ENCODE peak calls at places on chromosomes 16 and 17, in four cellular contexts. G is HepG2, K is K562, C is HCT116. M is an unnamed sample.

GRCh38 chr17:14207791-14208190 is 28.9 kb downstream of the CDRT15 start:
- DNase-seq in G (no peak), K (no peak), C (no peak), M (no peak)

GRCh38 chr16:14309001-14309886 is 238.1 kb downstream of the MRTFB start:
- DNase-seq in G (no peak), K (no peak), C (no peak), M (no peak)

GRCh38 chr17:40427002-40427491 is 9.4 kb upstream of the TOP2A start:
- DNase-seq in G (no peak), K (no peak), C (no peak), M (no peak)

GRCh38 chr17:60390881-60391418 is 983 bp downstream of the USP32 start:
- DNase-seq in G (peak), K (peak), C (no peak), M (no peak)

GRCh38 chr16:22321340-22322001 is 24.3 kb downstream of the POLR3E start:
- DNase-seq in G (peak), K (peak), C (peak), M (no peak)

GRCh38 chr17:30413109-30413508 is 34.4 kb downstream of the CPD start:
- DNase-seq in G (no peak), K (no peak), C (no peak), M (no peak)

GRCh38 chr17:9002610-9003354 is 18.5 kb upstream of the NTN1 start:
- DNase-seq in G (no peak), K (no peak), C (no peak), M (no peak)

GRCh38 chr17:82754297-82755208 is 2.7 kb downstream of the TBCD start:
- DNase-seq in G (no peak), K (peak), C (peak), M (no peak)

GRCh38 chr17:9419932-9420453 is 155.6 kb downstream of the STX8 start:
- DNase-seq in G (no peak), K (no peak), C (no peak), M (no peak)

GRCh38 chr17:36117505-36118382 is 14.1 kb downstream of the CCL4 start:
- DNase-seq in G (no peak), K (no peak), C (no peak), M (no peak)

GRCh38 chr16:88062341-88062861 is 111.2 kb downstream of the BANP start:
- DNase-seq in G (no peak), K (no peak), C (no peak), M (no peak)

GRCh38 chr16:72219282-72219681 is 47.3 kb upstream of the PMFBP1 start:
- DNase-seq in G (no peak), K (no peak), C (no peak), M (no peak)

GRCh38 chr16:15639061-15639568 is 3.8 kb downstream of the MARF1 start:
- DNase-seq in G (no peak), K (no peak), C (no peak), M (no peak)

GRCh38 chr16:87041732-87042131 is 275.5 kb downstream of the C16orf95 start:
- DNase-seq in G (no peak), K (no peak), C (no peak), M (no peak)

GRCh38 chr16:74748042-74748709 is 26.4 kb downstream of the FA2H start:
- DNase-seq in G (no peak), K (no peak), C (no peak), M (no peak)

GRCh38 chr17:12318614-12319266 is 298.1 kb downstream of the MAP2K4 start:
- DNase-seq in G (no peak), K (no peak), C (no peak), M (no peak)

GRCh38 chr17:27422601-27423000 is 33.6 kb upstream of the KSR1 start:
- DNase-seq in G (no peak), K (no peak), C (no peak), M (no peak)

GRCh38 chr16:29710227-29711219 is 31.5 kb downstream of the QPRT start:
- DNase-seq in G (peak), K (peak), C (peak), M (peak)

GRCh38 chr17:20098314-20098713 is 89.2 kb downstream of the SPECC1 start:
- DNase-seq in G (no peak), K (no peak), C (no peak), M (no peak)

GRCh38 chr16:11198817-11199216 is 57.2 kb downstream of the SOCS1 start:
- DNase-seq in G (no peak), K (peak), C (peak), M (no peak)

GRCh38 chr16:29992371-29992967 is 2.9 kb downstream of the HIRIP3 start:
- DNase-seq in G (no peak), K (peak), C (no peak), M (no peak)

GRCh38 chr16:72992142-72992601 is 55.8 kb downstream of the ZFHX3 start:
- DNase-seq in G (no peak), K (no peak), C (no peak), M (no peak)

DNA sequence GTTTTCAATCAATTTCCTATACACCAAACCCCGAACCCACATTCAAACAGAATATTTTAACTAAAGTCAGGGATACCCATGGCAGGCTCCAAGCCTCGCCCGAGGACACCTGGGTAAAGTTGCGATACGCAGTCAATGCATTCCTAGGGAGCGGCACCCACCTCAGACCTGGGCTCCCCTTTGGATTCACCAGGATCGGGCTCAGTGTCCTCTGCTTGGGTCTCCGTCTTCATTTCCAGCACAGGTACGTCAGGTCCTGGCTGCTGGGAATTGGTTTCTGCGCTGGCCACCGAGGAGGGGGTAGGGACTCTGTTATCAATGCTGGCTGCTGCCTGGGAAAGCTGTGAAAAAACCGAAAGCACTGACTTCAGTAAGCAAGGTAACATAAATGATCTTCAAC is 51.7 kb upstream of the TRAP1 start:
- DNase-seq in G (no peak), K (no peak), C (no peak), M (no peak)
- TF ChIP-seq TCF7L2 in G (no peak), K (no peak), C (no peak), M (no peak)

GRCh38 chr16:12449795-12450194 is 353.9 kb downstream of the CPPED1 start:
- DNase-seq in G (no peak), K (no peak), C (no peak), M (no peak)
- TF ChIP-seq SIN3A in G (no peak), K (no peak), C (no peak), M (no peak)

GRCh38 chr17:2090804-2091534 is 36.1 kb downstream of the HIC1 start:
- DNase-seq in G (no peak), K (no peak), C (no peak), M (no peak)

GRCh38 chr17:2092253-2092652 is 37.4 kb downstream of the HIC1 start:
- DNase-seq in G (no peak), K (no peak), C (no peak), M (no peak)

GRCh38 chr17:2093349-2093748 is 38.4 kb downstream of the HIC1 start:
- DNase-seq in G (no peak), K (no peak), C (no peak), M (no peak)

GRCh38 chr17:2095536-2095910 is 40.6 kb downstream of the HIC1 start:
- DNase-seq in G (no peak), K (no peak), C (no peak), M (no peak)

GRCh38 chr17:2094891-2095535 is 40.1 kb downstream of the HIC1 start:
- DNase-seq in G (peak), K (no peak), C (no peak), M (no peak)
- TF ChIP-seq TCF7L2 in G (no peak), K (no peak), C (no peak), M (no peak)

DNA sequence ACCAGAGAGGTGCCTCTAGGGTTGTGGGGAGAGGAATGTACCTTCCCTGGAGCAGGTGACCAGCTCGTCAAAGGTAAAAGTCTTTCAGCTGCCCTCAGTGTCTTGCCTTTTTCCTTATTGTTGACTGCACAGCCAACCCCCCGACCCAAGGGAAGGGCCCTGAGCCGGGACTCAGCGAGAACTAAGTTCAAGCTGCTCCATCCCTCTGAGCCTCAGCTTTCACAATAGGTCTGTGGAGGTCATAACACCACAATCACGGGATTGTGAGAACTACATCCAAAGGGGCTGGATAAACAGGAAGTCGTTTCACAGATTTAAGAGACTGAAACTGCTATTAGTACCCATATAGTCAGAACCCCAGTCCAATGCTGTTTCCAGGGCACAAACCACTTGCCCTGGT is 2.6 kb upstream of the KRT36 start:
- DNase-seq in G (no peak), K (no peak), C (no peak), M (no peak)
- TF ChIP-seq SIN3A in G (no peak), K (no peak), C (no peak), M (no peak)

DNA sequence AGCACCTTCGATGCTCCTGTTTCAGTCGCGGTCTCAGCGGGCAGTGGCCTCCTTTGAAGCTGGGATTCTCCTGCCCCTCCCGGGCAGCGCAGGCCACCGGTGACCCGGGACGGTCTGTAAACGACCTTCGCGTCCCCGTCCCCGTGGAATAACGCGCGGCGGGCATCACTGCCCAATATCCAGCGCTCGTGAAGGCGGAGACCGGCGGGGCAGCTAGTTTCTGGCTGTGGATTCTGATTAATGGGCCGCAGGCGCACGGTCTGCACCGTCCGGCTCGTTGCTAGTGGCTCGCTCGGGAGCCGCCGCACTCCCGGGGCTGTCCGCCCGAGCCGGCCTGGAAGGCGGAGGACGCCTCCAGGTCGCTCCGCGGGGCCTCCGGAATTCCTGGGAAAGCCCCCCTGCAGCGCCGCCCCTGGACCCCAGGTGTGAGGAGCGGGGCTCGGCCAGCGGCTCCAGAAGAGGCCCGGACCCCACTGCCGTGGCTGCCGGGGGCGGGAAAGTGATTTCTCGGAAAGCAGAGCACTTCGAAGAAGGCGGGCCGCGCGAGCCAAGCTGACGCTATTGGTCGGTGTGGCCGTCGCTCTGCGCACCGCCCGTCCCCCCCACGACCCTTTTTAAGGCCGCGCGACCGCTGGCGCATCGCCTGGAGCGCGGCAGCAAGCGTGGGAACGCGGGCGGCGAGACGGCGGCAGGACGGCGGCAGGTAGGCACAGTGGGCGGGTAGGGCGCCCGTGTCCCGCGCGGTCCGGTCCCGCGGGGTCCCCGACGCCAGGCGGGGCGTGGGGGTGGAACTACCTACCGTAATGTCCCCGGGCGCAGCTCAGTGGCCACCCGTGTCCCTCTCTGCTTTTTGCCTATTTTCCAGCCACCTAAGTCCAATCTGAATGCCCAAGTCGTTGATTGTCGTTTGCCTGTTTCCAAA is at the start of gene IRF8:
- DNase-seq in G (no peak), K (no peak), C (no peak), M (no peak)
- TF ChIP-seq TCF7L2 in G (no peak), K (no peak), C (no peak), M (no peak)

GRCh38 chr16:281660-282249 is 1.2 kb upstream of the PDIA2 start:
- DNase-seq in G (no peak), K (no peak), C (no peak), M (no peak)
- TF ChIP-seq SIN3A in G (no peak), K (no peak), C (no peak), M (no peak)

GRCh38 chr17:67520282-67520906 is 143.3 kb downstream of the PITPNC1 start:
- DNase-seq in G (no peak), K (no peak), C (no peak), M (no peak)
- TF ChIP-seq TCF7L2 in G (no peak), K (no peak), C (no peak), M (no peak)

GRCh38 chr17:80894726-80895125 is 96.9 kb upstream of the CHMP6 start:
- DNase-seq in G (no peak), K (no peak), C (no peak), M (no peak)

GRCh38 chr17:80892019-80892855 is 99.4 kb upstream of the CHMP6 start:
- DNase-seq in G (no peak), K (peak), C (peak), M (peak)

GRCh38 chr17:80893604-80894438 is 97.8 kb upstream of the CHMP6 start:
- DNase-seq in G (no peak), K (no peak), C (no peak), M (no peak)

GRCh38 chr17:80894439-80894721 is 97.3 kb upstream of the CHMP6 start:
- DNase-seq in G (no peak), K (no peak), C (no peak), M (no peak)

DNA sequence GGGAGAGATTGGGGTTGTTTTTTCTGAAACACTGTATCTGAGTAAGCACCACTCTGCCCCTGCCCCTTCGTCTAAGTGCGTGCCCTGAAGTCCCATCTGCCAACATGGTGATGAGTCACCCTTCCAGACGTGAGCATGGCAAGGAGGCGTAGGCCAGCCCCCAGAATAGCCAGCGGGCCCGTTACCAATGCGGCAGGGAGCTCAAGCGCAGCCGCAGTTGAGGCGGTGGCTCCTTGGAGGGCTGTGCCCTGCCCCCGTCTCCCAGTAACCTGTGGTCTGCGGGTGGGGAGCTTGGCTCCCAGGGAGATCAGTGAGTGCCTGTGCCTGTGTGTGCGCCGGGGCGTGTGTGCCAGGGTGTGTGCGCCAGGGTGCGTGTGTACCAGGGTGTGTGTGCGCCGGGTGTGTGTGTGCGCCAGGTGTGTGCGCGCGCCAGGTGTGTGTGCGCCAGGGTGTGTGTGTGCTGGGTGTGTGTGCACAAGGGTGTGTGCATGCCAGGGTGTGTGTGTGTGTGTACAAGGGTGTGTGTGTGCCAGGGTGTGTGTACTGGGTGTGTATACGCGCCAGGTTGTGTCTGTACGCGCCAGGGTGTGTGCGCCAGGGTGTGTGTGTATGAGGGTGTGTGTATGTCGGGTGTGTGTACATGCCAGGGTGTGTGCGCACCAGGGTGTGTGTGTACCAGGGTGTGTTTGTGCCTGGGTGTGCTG is 98.6 kb upstream of the CHMP6 start:
- DNase-seq in G (no peak), K (no peak), C (peak), M (no peak)
- TF ChIP-seq SIN3A in G (no peak), K (no peak), C (no peak), M (no peak)

GRCh38 chr17:68731465-68731864 is 130.3 kb upstream of the FAM20A start:
- DNase-seq in G (no peak), K (no peak), C (no peak), M (no peak)

GRCh38 chr17:68733241-68734176 is 132.3 kb upstream of the FAM20A start:
- DNase-seq in G (peak), K (peak), C (no peak), M (no peak)

GRCh38 chr17:68734911-68735310 is 133.7 kb upstream of the FAM20A start:
- DNase-seq in G (no peak), K (no peak), C (no peak), M (no peak)

GRCh38 chr17:68734202-68734825 is 133.1 kb upstream of the FAM20A start:
- DNase-seq in G (no peak), K (no peak), C (no peak), M (no peak)

DNA sequence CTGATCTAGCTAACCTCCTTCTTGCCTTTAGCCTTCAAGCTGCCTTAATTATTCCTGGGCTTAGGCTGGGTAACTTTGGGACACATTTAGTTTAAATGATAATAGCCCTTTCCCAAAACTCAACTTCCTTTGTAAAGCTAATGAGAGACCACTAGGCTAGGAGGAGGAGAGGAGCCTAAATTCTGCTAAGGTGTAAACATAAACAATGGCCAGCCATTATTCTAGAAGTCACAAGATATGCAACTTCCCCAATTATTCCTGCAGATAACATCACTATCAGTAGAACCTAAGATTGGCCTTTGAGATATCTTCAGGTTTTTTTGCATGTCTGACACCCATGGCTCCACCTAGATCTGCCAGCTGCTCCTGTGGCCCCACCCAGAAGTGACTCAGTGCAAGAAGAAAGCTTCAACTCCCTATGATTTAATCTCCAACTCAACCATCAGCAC is 131.2 kb upstream of the FAM20A start:
- DNase-seq in G (no peak), K (no peak), C (no peak), M (no peak)
- TF ChIP-seq TCF7L2 in G (no peak), K (no peak), C (no peak), M (no peak)